ENCODE peak calls at places on chromosome 21, in eight cellular contexts. Z is astrocyte of the spinal cord, I is body of pancreas, H is lower lobe of right lung, R is endothelial cell, C is stomach, L is GM10248, V is AG04450. Q is an unnamed sample.

GRCh38 chr21:32690085-32690484 is 37.7 kb downstream of the SYNJ1 start:
- DNase-seq in Z (no peak), I (no peak), H (no peak), R (no peak), C (no peak), L (no peak), V (no peak), Q (no peak)

GRCh38 chr21:38793926-38794713 is 11.6 kb upstream of the ETS2 start:
- DNase-seq in Z (no peak), I (no peak), H (no peak), R (no peak), C (no peak), L (no peak), V (no peak), Q (no peak)

GRCh38 chr21:33690874-33691273 is 48.6 kb downstream of the ITSN1 start:
- DNase-seq in Z (no peak), I (no peak), H (no peak), R (no peak), C (no peak), L (no peak), V (no peak), Q (no peak)

GRCh38 chr21:40846566-40847411 is at the start of gene DSCAM:
- DNase-seq in Z (no peak), I (peak), H (no peak), R (peak), C (no peak), L (no peak), V (no peak), Q (no peak)

GRCh38 chr21:32499249-32500055 is 85.9 kb downstream of the TCP10L start:
- DNase-seq in Z (peak), I (no peak), H (no peak), R (no peak), C (no peak), L (no peak), V (no peak), Q (no peak)

GRCh38 chr21:29943885-29944284 is 4.1 kb upstream of the GRIK1 start:
- DNase-seq in Z (no peak), I (no peak), H (no peak), R (peak), C (no peak), L (no peak), V (no peak), Q (no peak)

GRCh38 chr21:35652196-35652595 is 408.1 kb downstream of the SETD4 start:
- DNase-seq in Z (no peak), I (no peak), H (no peak), R (no peak), C (no peak), L (no peak), V (no peak), Q (no peak)

GRCh38 chr21:35198004-35198403 is 148.9 kb upstream of the RUNX1 start:
- DNase-seq in Z (peak), I (no peak), H (no peak), R (no peak), C (no peak), L (no peak), V (peak), Q (no peak)

GRCh38 chr21:32726742-32727477 is 903 bp downstream of the SYNJ1 start:
- DNase-seq in Z (peak), I (no peak), H (no peak), R (peak), C (no peak), L (peak), V (no peak), Q (peak)

GRCh38 chr21:38277501-38278111 is 20.8 kb downstream of the KCNJ15 start:
- DNase-seq in Z (peak), I (peak), H (no peak), R (no peak), C (no peak), L (no peak), V (peak), Q (peak)

GRCh38 chr21:31278511-31279155 is 65.4 kb downstream of the TIAM1 start:
- DNase-seq in Z (peak), I (no peak), H (no peak), R (no peak), C (no peak), L (no peak), V (no peak), Q (no peak)

GRCh38 chr21:35635994-35636393 is 424.3 kb downstream of the SETD4 start:
- DNase-seq in Z (no peak), I (no peak), H (no peak), R (no peak), C (no peak), L (no peak), V (no peak), Q (no peak)

GRCh38 chr21:34195365-34195764 is 122.0 kb downstream of the MRPS6 start:
- DNase-seq in Z (no peak), I (no peak), H (no peak), R (no peak), C (no peak), L (no peak), V (no peak), Q (no peak)

GRCh38 chr21:41715649-41716321 is 51.1 kb downstream of the RIPK4 start:
- DNase-seq in Z (no peak), I (peak), H (no peak), R (no peak), C (no peak), L (no peak), V (no peak), Q (no peak)

GRCh38 chr21:33024278-33025103 is 1.2 kb upstream of the OLIG2 start:
- DNase-seq in Z (no peak), I (no peak), H (no peak), R (no peak), C (no peak), L (peak), V (no peak), Q (no peak)

GRCh38 chr21:14988760-14989159 is 76.0 kb downstream of the NRIP1 start:
- DNase-seq in Z (no peak), I (no peak), H (no peak), R (no peak), C (no peak), L (no peak), V (no peak), Q (no peak)

GRCh38 chr21:15809818-15810217 is 80.0 kb downstream of the USP25 start:
- DNase-seq in Z (peak), I (no peak), H (peak), R (no peak), C (no peak), L (no peak), V (peak), Q (peak)

GRCh38 chr21:16113052-16113715 is 383.4 kb downstream of the USP25 start:
- DNase-seq in Z (no peak), I (no peak), H (no peak), R (no peak), C (no peak), L (no peak), V (no peak), Q (no peak)

GRCh38 chr21:29477941-29478340 is 179.2 kb downstream of the BACH1 start:
- DNase-seq in Z (peak), I (no peak), H (no peak), R (no peak), C (no peak), L (no peak), V (no peak), Q (no peak)

GRCh38 chr21:32249551-32250280 is 29.1 kb downstream of the MIS18A start:
- DNase-seq in Z (no peak), I (no peak), H (no peak), R (no peak), C (no peak), L (no peak), V (no peak), Q (no peak)

GRCh38 chr21:31267644-31268043 is 76.4 kb downstream of the TIAM1 start:
- DNase-seq in Z (peak), I (no peak), H (no peak), R (no peak), C (no peak), L (no peak), V (no peak), Q (no peak)

GRCh38 chr21:36209626-36210171 is 53.1 kb downstream of the DOP1B start:
- DNase-seq in Z (peak), I (peak), H (peak), R (peak), C (peak), L (peak), V (peak), Q (peak)

GRCh38 chr21:15837603-15838002 is 107.8 kb downstream of the USP25 start:
- DNase-seq in Z (peak), I (no peak), H (no peak), R (no peak), C (no peak), L (no peak), V (no peak), Q (no peak)

GRCh38 chr21:33703750-33704606 is 61.7 kb downstream of the ITSN1 start:
- DNase-seq in Z (no peak), I (no peak), H (no peak), R (peak), C (peak), L (no peak), V (no peak), Q (no peak)

GRCh38 chr21:35196128-35196527 is 147.0 kb upstream of the RUNX1 start:
- DNase-seq in Z (no peak), I (no peak), H (no peak), R (no peak), C (no peak), L (no peak), V (no peak), Q (no peak)

GRCh38 chr21:25903599-25903998 is 168.8 kb downstream of the GABPA start:
- DNase-seq in Z (no peak), I (no peak), H (no peak), R (no peak), C (no peak), L (no peak), V (no peak), Q (no peak)

GRCh38 chr21:14957836-14958235 is 107.0 kb downstream of the NRIP1 start:
- DNase-seq in Z (no peak), I (no peak), H (no peak), R (no peak), C (no peak), L (no peak), V (no peak), Q (no peak)

GRCh38 chr21:22842875-22843274 is 1844.7 kb downstream of the NCAM2 start:
- DNase-seq in Z (no peak), I (no peak), H (no peak), R (no peak), C (no peak), L (no peak), V (no peak), Q (no peak)

DNA sequence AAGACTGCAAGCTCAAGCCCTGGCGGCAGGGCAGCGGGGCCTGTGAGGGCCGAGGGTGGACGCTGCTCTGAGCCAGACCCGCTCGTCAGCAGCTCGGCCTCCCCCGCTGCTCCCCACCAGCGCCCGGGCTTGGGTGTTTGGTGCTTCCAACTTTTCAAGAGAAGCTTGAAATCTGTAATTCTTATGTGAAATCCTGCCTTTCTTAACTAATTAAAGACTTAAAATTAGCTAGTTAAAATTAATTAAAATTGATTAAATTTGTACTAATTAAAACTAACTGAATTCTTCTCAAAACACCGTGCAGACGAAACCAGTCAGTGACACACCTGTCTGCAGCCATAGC is 14.0 kb upstream of the SLC19A1 start:
- DNase-seq in Z (no peak), I (no peak), H (no peak), R (no peak), C (no peak), L (no peak), V (no peak), Q (no peak)
- TF ChIP-seq CTCF in Z (no peak), I (no peak), H (peak), R (peak), C (no peak), L (no peak), V (no peak), Q (no peak)

DNA sequence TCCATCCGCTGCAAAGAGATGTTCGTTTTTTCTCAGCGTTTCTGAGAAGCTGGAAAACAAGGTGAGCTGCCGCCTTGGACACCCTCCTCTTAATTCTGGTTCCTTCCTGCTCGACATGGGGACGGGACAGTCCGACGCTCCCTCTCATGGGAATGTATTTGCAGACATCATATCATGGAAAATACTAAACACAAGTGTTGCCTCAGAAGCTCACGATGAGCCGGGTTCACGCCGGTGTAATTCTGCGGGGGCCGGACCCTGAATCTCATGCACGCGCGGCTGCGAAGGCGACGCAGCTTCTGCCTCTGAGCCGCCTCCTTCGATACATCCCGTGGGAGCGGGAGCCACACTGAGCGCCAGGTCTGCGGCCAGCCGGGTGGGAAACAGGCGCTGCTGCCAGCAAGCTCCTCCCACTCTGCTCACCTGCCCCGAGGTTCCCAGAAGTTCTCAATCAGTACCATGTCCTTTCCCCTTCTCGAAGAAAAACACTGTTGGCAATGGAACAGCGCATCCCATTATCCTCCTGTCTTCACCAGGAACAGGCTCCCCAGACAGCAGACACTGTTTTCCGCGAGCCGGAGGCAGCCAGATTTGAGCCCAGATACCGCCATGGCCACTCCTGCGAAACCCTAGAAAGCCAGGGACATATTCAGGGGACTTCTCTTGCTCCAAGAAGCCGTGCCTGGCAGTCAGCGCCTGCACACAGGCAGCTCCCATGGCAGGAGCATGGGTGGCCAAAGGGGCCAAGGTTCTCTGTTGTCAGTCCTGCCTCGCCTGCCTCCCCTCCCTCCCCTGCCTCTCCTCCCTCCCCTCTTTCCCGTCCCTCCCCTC is 98.0 kb downstream of the WDR4 start:
- DNase-seq in Z (no peak), I (peak), H (no peak), R (peak), C (peak), L (no peak), V (no peak), Q (peak)
- TF ChIP-seq CTCF in Z (no peak), I (no peak), H (no peak), R (no peak), C (no peak), L (no peak), V (no peak), Q (no peak)

DNA sequence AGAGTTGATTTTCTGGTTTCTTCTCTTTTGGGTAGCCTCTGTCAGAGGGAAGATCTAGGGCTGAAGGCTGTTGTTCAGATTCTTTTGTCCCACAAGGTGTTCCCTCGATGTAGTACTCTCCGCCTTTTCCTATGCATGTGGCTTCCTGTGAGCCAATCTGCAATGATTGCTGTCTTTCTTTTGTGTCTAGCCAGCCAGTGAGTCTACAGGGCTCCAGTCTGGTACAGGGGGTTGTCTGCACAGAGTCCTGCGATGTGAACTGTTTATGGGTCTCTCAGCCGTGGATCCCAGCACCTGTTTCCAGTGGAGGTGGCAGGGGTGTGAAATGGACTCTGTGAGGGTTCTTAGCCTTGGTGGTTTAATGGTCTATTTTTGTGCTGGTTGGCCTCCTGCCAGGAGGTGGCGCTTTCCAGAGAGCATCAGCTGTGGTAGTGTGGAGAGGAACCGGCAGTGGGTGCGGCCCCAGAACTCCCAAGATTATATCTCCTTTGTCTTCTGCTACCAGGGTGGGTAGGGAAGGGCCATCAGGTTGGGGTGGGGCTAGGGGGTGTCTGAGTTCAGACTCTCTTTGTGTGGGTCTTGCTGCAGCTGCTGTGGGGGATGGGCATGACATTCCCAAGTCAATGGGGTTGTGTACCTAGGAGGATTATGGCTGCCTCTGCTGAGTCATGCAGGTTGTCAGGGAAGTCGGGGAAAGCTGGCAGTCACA is 81.3 kb upstream of the C21orf91 start:
- DNase-seq in Z (no peak), I (peak), H (no peak), R (no peak), C (no peak), L (no peak), V (no peak), Q (peak)
- TF ChIP-seq CTCF in Z (no peak), I (no peak), H (no peak), R (no peak), C (no peak), L (no peak), V (no peak), Q (no peak)

DNA sequence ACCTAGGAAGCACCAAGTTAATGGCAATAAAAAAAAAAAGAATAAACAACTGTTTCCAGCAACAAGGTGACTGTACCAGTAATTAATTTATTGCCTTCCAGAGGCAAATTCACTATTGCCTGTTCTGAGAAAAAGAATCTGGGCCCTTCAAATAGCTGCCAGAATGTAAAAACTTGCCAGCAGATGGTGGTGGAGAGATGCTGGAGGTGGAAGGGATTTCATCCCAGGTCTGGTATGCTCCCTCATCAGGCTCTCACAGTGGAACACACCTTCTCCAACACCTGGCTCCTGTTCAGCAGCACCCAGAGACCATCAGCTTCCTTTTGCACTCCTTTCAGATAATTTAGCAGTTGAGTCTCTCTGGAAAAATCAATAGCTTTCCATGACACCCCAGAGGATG is 792.9 kb upstream of the ADAMTS5 start:
- DNase-seq in Z (no peak), I (no peak), H (no peak), R (no peak), C (no peak), L (no peak), V (no peak), Q (no peak)
- TF ChIP-seq CTCF in Z (no peak), I (no peak), H (peak), R (no peak), C (no peak), L (no peak), V (peak), Q (no peak)